ENCODE peak calls at places on chromosome 3, in four cellular contexts. D is heart left ventricle, F is sigmoid colon, I is A673. H is an unnamed sample. For H3K27me3, the result is how much of the 10 kb centered on the place peaks cover.

GRCh38 chr3:128491071-128491899 is 1.7 kb downstream of the GATA2 start:
- DNase-seq in F (peak), D (peak), I (peak), H (peak)

GRCh38 chr3:149541091-149541491 is 66.6 kb downstream of the TM4SF4 start:
- DNase-seq in I (no peak), F (no peak), D (no peak), H (no peak)

GRCh38 chr3:27160146-27160545 is 209.0 kb downstream of the NEK10 start:
- DNase-seq in I (no peak), D (no peak), F (no peak), H (no peak)

GRCh38 chr3:165837058-165837525 is at the start of gene BCHE:
- DNase-seq in I (peak), D (peak), F (peak), H (peak)

GRCh38 chr3:160395297-160395696 is 3.7 kb downstream of the IFT80 start:
- DNase-seq in D (no peak), I (peak), F (no peak), H (no peak)

GRCh38 chr3:197428117-197428761 is 127.5 kb downstream of the BDH1 start:
- DNase-seq in I (peak), F (no peak), D (peak), H (peak)

GRCh38 chr3:170976190-170976519 is 50.4 kb downstream of the SLC2A2 start:
- DNase-seq in D (no peak), F (no peak), I (no peak), H (no peak)

GRCh38 chr3:144286235-144286910 is 314.8 kb downstream of the DIPK2A start:
- DNase-seq in F (no peak), I (no peak), D (no peak), H (no peak)

GRCh38 chr3:123449986-123450474 is 1.1 kb upstream of the ADCY5 start:
- DNase-seq in I (no peak), D (peak), F (no peak), H (peak)

GRCh38 chr3:171334465-171334811 is 125.8 kb downstream of the TNIK start:
- DNase-seq in F (peak), I (no peak), D (peak), H (no peak)

GRCh38 chr3:192817053-192817452 is 89.7 kb upstream of the FGF12 start:
- DNase-seq in F (no peak), D (no peak), I (no peak), H (no peak)

GRCh38 chr3:58266577-58266976 is 29.0 kb downstream of the ABHD6 start:
- DNase-seq in D (no peak), I (no peak), F (no peak), H (no peak)

DNA sequence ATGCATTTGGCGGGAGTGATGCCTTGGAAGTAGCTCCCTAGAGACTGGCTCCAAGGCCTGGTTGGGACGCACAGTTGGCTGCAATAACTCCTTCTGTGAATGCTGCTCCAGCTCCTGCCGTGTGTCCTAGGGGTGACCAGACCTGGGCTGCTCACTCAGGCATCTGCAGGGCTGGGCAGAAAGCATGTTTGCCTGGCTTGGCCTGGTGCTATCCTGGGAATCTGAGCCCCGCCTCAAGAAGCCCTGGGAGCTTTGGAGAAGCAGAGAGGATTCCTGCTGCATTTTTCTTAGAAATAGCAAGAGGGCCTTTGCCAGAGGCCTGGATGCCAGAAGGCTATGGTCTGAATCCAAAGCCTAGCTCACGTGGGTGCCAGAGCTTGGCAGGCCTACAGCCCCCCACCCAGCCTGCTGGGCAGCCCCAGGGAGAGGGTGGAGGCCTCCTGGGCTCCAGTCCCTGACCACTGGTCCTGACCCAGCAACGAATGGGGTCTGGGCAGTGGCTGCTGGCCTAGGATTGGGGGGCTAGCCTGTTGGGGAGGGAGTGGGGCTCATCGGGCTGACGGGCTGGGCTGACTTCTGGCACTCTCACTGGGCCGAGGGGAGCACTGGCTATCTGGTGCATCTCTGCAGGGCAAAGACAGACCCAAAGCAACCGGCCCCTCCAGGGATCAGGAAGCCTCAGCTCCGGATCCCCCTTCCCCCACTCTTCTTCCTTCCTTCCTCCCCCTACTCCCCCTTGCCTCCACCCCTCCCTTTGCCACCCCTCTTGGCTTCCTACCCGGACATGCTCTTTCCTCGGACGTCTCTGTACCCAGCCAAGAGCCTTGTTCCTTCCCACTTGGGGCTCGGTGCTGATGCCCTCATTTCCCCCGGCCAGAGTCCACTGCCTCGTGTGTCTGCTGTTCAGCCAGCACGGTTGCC is 10.5 kb downstream of the SEMA3F start:
- DNase-seq in D (no peak), I (no peak), F (no peak), H (peak)
- TF ChIP-seq CTCF in D (no peak), I (no peak), F (no peak), H (no peak)

GRCh38 chr3:15181511-15181910 is 24.5 kb upstream of the CAPN7 start:
- DNase-seq in F (no peak), D (no peak), I (no peak), H (no peak)
- H3K27me3 ChIP-seq in F (under half), D (under half), I (under half), H (under half)

GRCh38 chr3:153289334-153289808 is 127.3 kb downstream of the RAP2B start:
- DNase-seq in I (peak), D (no peak), F (no peak), H (no peak)

GRCh38 chr3:153287017-153287416 is 125.0 kb downstream of the RAP2B start:
- DNase-seq in F (no peak), I (no peak), D (no peak), H (no peak)

GRCh38 chr3:153284282-153284938 is 122.4 kb downstream of the RAP2B start:
- DNase-seq in F (peak), I (peak), D (peak), H (no peak)

GRCh38 chr3:153285982-153286381 is 124.0 kb downstream of the RAP2B start:
- DNase-seq in D (no peak), I (no peak), F (no peak), H (no peak)

DNA sequence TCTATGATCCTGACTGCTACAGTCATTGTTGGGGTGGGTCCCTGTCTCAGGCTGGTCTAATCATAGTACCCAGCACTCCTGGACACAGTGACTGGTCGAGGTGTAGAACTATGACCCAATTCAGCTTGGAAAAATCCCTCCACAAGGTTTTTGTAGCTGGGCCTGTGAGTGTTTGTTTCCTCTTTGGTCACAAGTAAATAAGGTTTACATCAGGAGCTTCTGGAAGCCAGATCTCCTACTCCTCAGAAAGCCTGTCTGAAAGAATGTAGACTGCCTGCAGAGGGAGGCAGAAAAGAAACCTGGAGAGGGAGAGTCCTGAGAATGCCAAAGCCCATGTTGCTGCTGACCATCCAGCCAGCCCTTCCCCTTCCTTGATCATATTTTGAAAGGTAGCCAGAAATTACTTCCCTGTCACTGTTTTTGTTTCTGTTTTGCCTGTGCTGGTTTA is 123.2 kb downstream of the RAP2B start:
- DNase-seq in F (no peak), D (peak), I (no peak), H (no peak)
- TF ChIP-seq CTCF in F (no peak), D (no peak), I (no peak), H (no peak)

DNA sequence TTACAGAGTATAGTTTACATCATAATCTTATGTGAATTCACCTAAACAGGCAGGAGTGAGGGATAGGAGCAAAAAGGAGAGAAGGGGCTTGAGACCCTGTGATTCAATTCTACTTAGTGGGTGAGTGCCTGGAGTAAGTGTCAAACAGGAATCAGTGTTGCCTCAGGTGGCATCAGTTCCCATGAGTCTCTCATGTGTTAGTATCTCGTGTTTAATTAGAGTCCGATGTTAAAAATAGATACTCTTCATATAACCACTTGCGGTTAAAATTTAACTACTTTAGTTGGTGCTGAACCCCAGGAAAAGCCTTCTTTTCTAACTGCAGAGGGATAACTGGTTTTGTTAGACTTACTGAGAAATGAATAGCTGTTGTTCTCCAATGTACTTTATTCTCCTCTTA is 251.5 kb downstream of the SUCLG2 start:
- DNase-seq in F (no peak), I (no peak), D (no peak), H (no peak)
- H3K27me3 ChIP-seq in F (under half), I (under half), D (under half), H (under half)